ENCODE peak calls at places on chromosomes 7 and 10, in four cellular contexts. One of them, this sample, is unnamed.

GRCh38 chr10:131910663-131911314 is 10.0 kb downstream of the PPP2R2D start:
- DNase-seq in Panc1: no peak
- DNase-seq in endothelial cell: no peak
- DNase-seq in breast epithelium: no peak
- DNase-seq in this sample: no peak

GRCh38 chr7:65342723-65343629 is 30.7 kb upstream of the ZNF92 start:
- DNase-seq in Panc1: no peak
- DNase-seq in endothelial cell: no peak
- DNase-seq in breast epithelium: no peak
- DNase-seq in this sample: no peak

GRCh38 chr7:135911091-135911490 is 66.1 kb downstream of the MTPN start:
- DNase-seq in Panc1: no peak
- DNase-seq in endothelial cell: no peak
- DNase-seq in breast epithelium: no peak
- DNase-seq in this sample: no peak

GRCh38 chr10:45558406-45558805 is 114.2 kb downstream of the ZFAND4 start:
- DNase-seq in Panc1: no peak
- DNase-seq in endothelial cell: no peak
- DNase-seq in breast epithelium: no peak
- DNase-seq in this sample: no peak

GRCh38 chr10:43202657-43203490 is 64.0 kb downstream of the RASGEF1A start:
- DNase-seq in Panc1: no peak
- DNase-seq in endothelial cell: peak
- DNase-seq in breast epithelium: peak
- DNase-seq in this sample: peak

GRCh38 chr10:123069271-123069670 is 60.5 kb downstream of the ACADSB start:
- DNase-seq in Panc1: no peak
- DNase-seq in endothelial cell: no peak
- DNase-seq in breast epithelium: no peak
- DNase-seq in this sample: no peak

GRCh38 chr7:96786261-96786997 is 76.8 kb upstream of the SEM1 start:
- DNase-seq in Panc1: no peak
- DNase-seq in endothelial cell: no peak
- DNase-seq in breast epithelium: no peak
- DNase-seq in this sample: no peak

GRCh38 chr7:74502216-74502891 is 48.6 kb downstream of the GTF2IRD1 start:
- DNase-seq in Panc1: no peak
- DNase-seq in endothelial cell: no peak
- DNase-seq in breast epithelium: peak
- DNase-seq in this sample: no peak

GRCh38 chr7:142030294-142030693 is 34.6 kb downstream of the MGAM start:
- DNase-seq in Panc1: no peak
- DNase-seq in endothelial cell: no peak
- DNase-seq in breast epithelium: no peak
- DNase-seq in this sample: no peak

GRCh38 chr10:130769146-130770017 is 542.1 kb downstream of the TCERG1L start:
- DNase-seq in Panc1: no peak
- DNase-seq in endothelial cell: no peak
- DNase-seq in breast epithelium: peak
- DNase-seq in this sample: no peak

GRCh38 chr7:44665531-44666213 is 59.2 kb downstream of the OGDH start:
- DNase-seq in Panc1: no peak
- DNase-seq in endothelial cell: no peak
- DNase-seq in breast epithelium: no peak
- DNase-seq in this sample: no peak

GRCh38 chr10:31706921-31707571 is 221.6 kb downstream of the ARHGAP12 start:
- DNase-seq in Panc1: no peak
- DNase-seq in endothelial cell: no peak
- DNase-seq in breast epithelium: no peak
- DNase-seq in this sample: no peak

GRCh38 chr7:1709900-1710299 is 39.8 kb downstream of the ELFN1 start:
- DNase-seq in Panc1: no peak
- DNase-seq in endothelial cell: no peak
- DNase-seq in breast epithelium: no peak
- DNase-seq in this sample: no peak

GRCh38 chr7:35906191-35906908 is 105.5 kb downstream of the SEPTIN7 start:
- DNase-seq in Panc1: peak
- DNase-seq in endothelial cell: peak
- DNase-seq in breast epithelium: no peak
- DNase-seq in this sample: peak

GRCh38 chr7:73907554-73908122 is 46.7 kb downstream of the TMEM270 start:
- DNase-seq in Panc1: no peak
- DNase-seq in endothelial cell: no peak
- DNase-seq in breast epithelium: no peak
- DNase-seq in this sample: no peak

GRCh38 chr7:136009488-136010079 is 32.4 kb upstream of the MTPN start:
- DNase-seq in Panc1: peak
- DNase-seq in endothelial cell: no peak
- DNase-seq in breast epithelium: no peak
- DNase-seq in this sample: peak

GRCh38 chr10:123570051-123570897 is 95.9 kb upstream of the GPR26 start:
- DNase-seq in Panc1: no peak
- DNase-seq in endothelial cell: no peak
- DNase-seq in breast epithelium: peak
- DNase-seq in this sample: no peak

GRCh38 chr10:62815373-62816111 is 624 bp downstream of the EGR2 start:
- DNase-seq in Panc1: no peak
- DNase-seq in endothelial cell: no peak
- DNase-seq in breast epithelium: no peak
- DNase-seq in this sample: no peak

GRCh38 chr7:113456533-113456932 is 338.2 kb upstream of the SMIM30 start:
- DNase-seq in Panc1: no peak
- DNase-seq in endothelial cell: no peak
- DNase-seq in breast epithelium: no peak
- DNase-seq in this sample: no peak

GRCh38 chr7:116569737-116570136 is 44.9 kb downstream of the CAV1 start:
- DNase-seq in Panc1: no peak
- DNase-seq in endothelial cell: no peak
- DNase-seq in breast epithelium: no peak
- DNase-seq in this sample: no peak

GRCh38 chr7:80902716-80903308 is 16.0 kb downstream of the SEMA3C start:
- DNase-seq in Panc1: no peak
- DNase-seq in endothelial cell: no peak
- DNase-seq in breast epithelium: no peak
- DNase-seq in this sample: no peak

GRCh38 chr10:69831231-69831855 is 29.6 kb downstream of the COL13A1 start:
- DNase-seq in Panc1: no peak
- DNase-seq in endothelial cell: no peak
- DNase-seq in breast epithelium: no peak
- DNase-seq in this sample: no peak

GRCh38 chr10:100019824-100020160 is 10.0 kb upstream of the DNMBP start:
- DNase-seq in Panc1: no peak
- DNase-seq in endothelial cell: no peak
- DNase-seq in breast epithelium: no peak
- DNase-seq in this sample: no peak

GRCh38 chr10:90674927-90675326 is 182.9 kb downstream of the HTR7 start:
- DNase-seq in Panc1: no peak
- DNase-seq in endothelial cell: no peak
- DNase-seq in breast epithelium: no peak
- DNase-seq in this sample: no peak

GRCh38 chr7:128351296-128352123 is 7.8 kb upstream of the RBM28 start:
- DNase-seq in Panc1: no peak
- DNase-seq in endothelial cell: no peak
- DNase-seq in breast epithelium: no peak
- DNase-seq in this sample: peak

GRCh38 chr7:481219-481930 is 38.3 kb downstream of the PDGFA start:
- DNase-seq in Panc1: no peak
- DNase-seq in endothelial cell: no peak
- DNase-seq in breast epithelium: no peak
- DNase-seq in this sample: no peak

GRCh38 chr7:55261386-55261770 is 103.8 kb upstream of the LANCL2 start:
- DNase-seq in Panc1: no peak
- DNase-seq in endothelial cell: no peak
- DNase-seq in breast epithelium: no peak
- DNase-seq in this sample: no peak

GRCh38 chr7:121428857-121429489 is 32.9 kb upstream of the FAM3C start:
- DNase-seq in Panc1: no peak
- DNase-seq in endothelial cell: no peak
- DNase-seq in breast epithelium: no peak
- DNase-seq in this sample: no peak

DNA sequence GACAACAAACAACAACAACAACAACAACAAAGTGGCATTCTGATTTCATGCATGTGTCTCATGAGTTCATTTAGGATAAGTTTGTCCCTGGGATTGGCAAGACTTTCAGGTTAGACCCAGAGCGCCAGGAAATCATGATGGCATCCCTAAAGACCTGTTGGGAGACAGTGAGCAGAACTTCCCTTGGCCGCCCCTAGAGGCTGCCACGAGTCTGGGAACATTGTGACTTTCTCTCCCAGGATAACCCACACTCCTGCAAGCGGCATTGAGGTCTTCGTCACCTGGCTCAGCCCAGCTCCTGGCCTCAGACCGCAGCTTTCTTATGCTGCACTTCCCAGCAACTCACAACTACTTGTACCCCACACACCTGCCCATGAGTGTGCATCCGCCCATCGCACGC is 80.5 kb upstream of the RNF32 start:
- DNase-seq in Panc1: no peak
- DNase-seq in endothelial cell: peak
- DNase-seq in breast epithelium: no peak
- DNase-seq in this sample: no peak
- TF ChIP-seq CTCF in Panc1: peak
- TF ChIP-seq CTCF in endothelial cell: peak
- TF ChIP-seq CTCF in breast epithelium: no peak
- TF ChIP-seq CTCF in this sample: no peak

DNA sequence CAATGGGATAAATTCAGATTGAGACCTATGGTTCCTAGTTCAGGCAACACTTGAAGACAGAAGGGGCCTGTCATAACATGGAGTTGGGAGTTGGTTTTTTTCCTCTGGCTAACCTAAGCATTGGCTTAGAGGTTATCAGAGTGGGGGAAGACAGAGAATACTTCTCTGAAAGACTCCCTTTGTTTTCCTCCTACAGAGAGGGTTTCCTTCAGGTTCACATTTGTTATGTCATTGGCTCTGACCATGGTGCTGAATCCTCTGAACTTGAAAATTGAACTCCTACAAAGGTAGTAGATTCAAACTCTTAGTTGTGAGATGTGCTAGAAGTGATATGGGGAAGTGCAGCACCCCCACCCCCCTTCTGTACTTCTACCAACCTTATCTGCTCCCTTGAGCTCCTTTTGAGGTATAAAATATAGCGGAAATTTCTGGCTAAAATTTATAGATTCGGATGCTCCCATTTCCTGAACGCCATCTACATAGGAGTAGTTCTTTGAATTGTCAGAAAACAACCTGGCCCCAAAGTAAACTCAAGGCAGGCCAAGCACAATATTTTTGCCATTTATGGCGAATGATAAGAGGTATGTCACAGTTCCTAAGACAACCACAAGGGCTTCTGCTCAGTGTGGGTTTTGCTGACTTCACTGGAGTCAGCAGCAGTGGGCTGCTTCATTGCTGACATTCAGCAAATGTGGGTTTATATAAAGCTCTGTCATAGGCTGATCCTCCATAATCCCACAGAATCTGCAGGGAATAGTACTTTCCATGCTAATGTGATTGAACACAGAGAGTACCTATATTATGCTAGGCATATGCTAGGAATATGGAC is 131.6 kb upstream of the KLF14 start:
- DNase-seq in Panc1: no peak
- DNase-seq in endothelial cell: peak
- DNase-seq in breast epithelium: no peak
- DNase-seq in this sample: no peak
- TF ChIP-seq CTCF in Panc1: no peak
- TF ChIP-seq CTCF in endothelial cell: no peak
- TF ChIP-seq CTCF in breast epithelium: no peak
- TF ChIP-seq CTCF in this sample: no peak

GRCh38 chr10:77974396-77975074 is 48.0 kb upstream of the DLG5 start:
- DNase-seq in Panc1: no peak
- DNase-seq in endothelial cell: peak
- DNase-seq in breast epithelium: no peak
- DNase-seq in this sample: no peak
- TF ChIP-seq CTCF in Panc1: peak
- TF ChIP-seq CTCF in endothelial cell: peak
- TF ChIP-seq CTCF in breast epithelium: no peak
- TF ChIP-seq CTCF in this sample: no peak

DNA sequence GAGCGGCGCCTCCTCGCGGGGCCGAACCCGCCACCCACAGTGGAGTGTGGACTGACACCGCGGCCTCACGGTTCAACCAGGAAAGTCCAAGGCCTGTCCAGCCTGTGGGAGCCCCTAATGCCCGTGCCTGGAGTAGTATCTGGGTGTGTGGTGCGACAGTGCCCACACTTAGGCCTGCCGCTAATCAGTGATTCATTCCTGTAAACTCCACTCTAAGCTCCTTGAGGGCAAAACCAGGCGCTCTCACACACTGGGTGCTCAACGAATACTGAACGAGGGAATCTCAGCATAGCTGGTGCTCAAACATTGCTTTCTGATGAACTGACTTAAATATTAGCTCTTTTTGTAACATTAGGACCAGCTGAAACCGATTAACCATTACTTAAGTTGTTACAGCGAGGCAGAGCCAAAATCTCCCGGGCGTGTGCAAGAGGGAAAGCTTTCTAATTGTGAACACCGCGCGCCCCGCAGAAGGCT is 573 bp upstream of the GSDME start:
- DNase-seq in Panc1: no peak
- DNase-seq in endothelial cell: no peak
- DNase-seq in breast epithelium: no peak
- DNase-seq in this sample: peak
- TF ChIP-seq CTCF in Panc1: no peak
- TF ChIP-seq CTCF in endothelial cell: no peak
- TF ChIP-seq CTCF in breast epithelium: no peak
- TF ChIP-seq CTCF in this sample: no peak

DNA sequence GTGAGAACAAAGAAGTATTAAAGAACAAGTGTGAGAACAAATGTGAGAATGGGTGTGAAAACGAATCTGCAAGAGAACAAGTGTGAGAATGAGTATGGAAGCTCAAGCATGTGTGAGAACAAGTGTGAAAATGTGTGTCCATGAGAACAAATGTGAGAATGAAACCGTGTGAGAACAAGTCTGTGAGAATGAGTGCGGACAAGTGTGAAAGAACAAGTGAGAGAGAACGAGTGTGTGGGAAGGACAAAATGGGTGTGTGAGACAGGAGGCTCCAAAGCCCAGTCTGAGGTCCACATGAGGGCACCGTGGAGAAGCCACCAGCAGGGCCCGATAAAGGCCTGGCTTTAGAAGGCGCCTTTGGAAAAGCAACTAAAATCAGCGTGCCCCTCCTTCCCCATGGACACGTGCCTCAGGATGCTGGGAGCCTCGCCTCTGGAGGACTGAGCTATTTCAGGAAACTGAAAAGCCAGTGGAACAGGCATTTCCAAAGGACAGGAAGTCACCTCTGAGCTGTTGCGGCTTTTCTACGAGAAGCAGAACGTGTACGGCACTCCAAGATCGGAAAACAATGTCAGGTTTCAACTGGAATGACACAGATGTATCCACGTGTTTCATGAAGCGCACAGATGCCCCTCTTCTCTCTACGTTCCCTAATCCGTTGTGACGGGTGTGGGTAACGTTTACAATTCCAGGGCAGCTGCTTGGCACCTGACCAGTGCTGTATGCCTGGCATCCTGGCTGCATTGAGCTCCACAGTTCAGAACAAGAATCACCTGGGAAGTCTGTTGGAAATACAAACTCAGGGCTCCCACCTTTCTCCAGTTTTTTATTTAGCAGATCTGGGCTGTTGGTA is 46.4 kb downstream of the ESYT2 start:
- DNase-seq in Panc1: peak
- DNase-seq in endothelial cell: peak
- DNase-seq in breast epithelium: no peak
- DNase-seq in this sample: no peak
- TF ChIP-seq CTCF in Panc1: no peak
- TF ChIP-seq CTCF in endothelial cell: no peak
- TF ChIP-seq CTCF in breast epithelium: peak
- TF ChIP-seq CTCF in this sample: no peak